ENCODE peak calls at places on chromosomes 13 and 19, in six cellular contexts. H is body of pancreas; W is lower leg skin; K is effector memory CD4-positive, alpha-beta T cell; O is CD4-positive, CD25-positive, alpha-beta regulatory T cell; Z is breast epithelium. G is an unnamed sample.

GRCh38 chr19:31318790-31319189 is 30.4 kb downstream of the TSHZ3 start:
- DNase-seq in H (no peak), W (peak), K (no peak), O (no peak), Z (no peak), G (no peak)

GRCh38 chr19:547117-547516 is 3.3 kb downstream of the GZMM start:
- DNase-seq in H (no peak), W (no peak), K (no peak), O (no peak), Z (no peak), G (no peak)

GRCh38 chr13:42891591-42891990 is 100.5 kb downstream of the EPSTI1 start:
- DNase-seq in H (no peak), W (no peak), K (no peak), O (no peak), Z (no peak), G (no peak)

GRCh38 chr19:14434157-14434501 is 1.0 kb downstream of the PKN1 start:
- DNase-seq in H (peak), W (no peak), K (no peak), O (no peak), Z (no peak), G (no peak)

GRCh38 chr13:23433171-23434153 is at the start of gene SACS:
- DNase-seq in H (peak), W (no peak), K (no peak), O (no peak), Z (no peak), G (no peak)

GRCh38 chr19:10634430-10634829 is 9.1 kb downstream of the SLC44A2 start:
- DNase-seq in H (no peak), W (no peak), K (no peak), O (no peak), Z (no peak), G (no peak)

GRCh38 chr19:39444598-39445257 is 654 bp upstream of the SUPT5H start:
- DNase-seq in H (peak), W (no peak), K (no peak), O (no peak), Z (no peak), G (no peak)

GRCh38 chr19:39053276-39054090 is 21.1 kb upstream of the FBXO27 start:
- DNase-seq in H (peak), W (no peak), K (no peak), O (no peak), Z (no peak), G (no peak)

GRCh38 chr13:83229574-83230300 is 652.5 kb downstream of the SLITRK1 start:
- DNase-seq in H (no peak), W (no peak), K (no peak), O (no peak), Z (no peak), G (no peak)

DNA sequence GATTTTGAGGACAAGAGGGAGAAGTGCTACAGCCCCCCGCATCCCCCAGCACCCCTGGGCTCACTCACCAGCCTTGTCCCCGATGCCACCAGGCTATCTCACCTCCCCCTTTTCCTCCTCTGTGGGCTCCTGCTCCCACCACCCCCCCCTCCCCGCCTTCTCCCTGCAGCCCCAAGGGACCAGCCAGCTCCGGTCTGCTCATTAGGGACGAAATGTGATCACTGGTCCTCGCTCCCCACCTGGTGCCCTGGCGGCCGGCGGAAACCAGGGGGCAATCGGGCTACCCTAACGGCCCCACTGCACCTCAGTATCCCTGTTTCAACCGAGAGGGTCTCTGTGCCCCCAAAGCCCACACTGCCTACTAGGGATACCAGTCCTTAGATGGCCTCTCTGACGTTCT is 2.7 kb downstream of the GPR4 start:
- DNase-seq in H (no peak), W (no peak), K (no peak), O (no peak), Z (no peak), G (no peak)
- H3K4me3 ChIP-seq in H (no peak), W (no peak), K (no peak), O (no peak), Z (no peak), G (no peak)

GRCh38 chr19:18109731-18110671 is 12.4 kb downstream of the MAST3 start:
- DNase-seq in H (peak), W (no peak), K (peak), O (peak), Z (no peak), G (no peak)

GRCh38 chr19:18110833-18111232 is 13.3 kb downstream of the MAST3 start:
- DNase-seq in H (peak), W (no peak), K (no peak), O (no peak), Z (no peak), G (no peak)

GRCh38 chr19:18108897-18109296 is 11.3 kb downstream of the MAST3 start:
- DNase-seq in H (no peak), W (no peak), K (no peak), O (no peak), Z (no peak), G (no peak)

GRCh38 chr19:18107235-18108083 is 9.9 kb downstream of the MAST3 start:
- DNase-seq in H (no peak), W (no peak), K (no peak), O (no peak), Z (no peak), G (no peak)

GRCh38 chr19:18109363-18109730 is 11.8 kb downstream of the MAST3 start:
- DNase-seq in H (peak), W (no peak), K (no peak), O (no peak), Z (no peak), G (no peak)
- H3K4me3 ChIP-seq in H (peak), W (no peak), K (peak), O (no peak), Z (peak), G (peak)

GRCh38 chr13:21823416-21823815 is 152.5 kb downstream of the FGF9 start:
- DNase-seq in H (no peak), W (no peak), K (no peak), O (no peak), Z (no peak), G (no peak)
- H3K4me3 ChIP-seq in H (no peak), W (no peak), K (no peak), O (no peak), Z (no peak), G (no peak)

DNA sequence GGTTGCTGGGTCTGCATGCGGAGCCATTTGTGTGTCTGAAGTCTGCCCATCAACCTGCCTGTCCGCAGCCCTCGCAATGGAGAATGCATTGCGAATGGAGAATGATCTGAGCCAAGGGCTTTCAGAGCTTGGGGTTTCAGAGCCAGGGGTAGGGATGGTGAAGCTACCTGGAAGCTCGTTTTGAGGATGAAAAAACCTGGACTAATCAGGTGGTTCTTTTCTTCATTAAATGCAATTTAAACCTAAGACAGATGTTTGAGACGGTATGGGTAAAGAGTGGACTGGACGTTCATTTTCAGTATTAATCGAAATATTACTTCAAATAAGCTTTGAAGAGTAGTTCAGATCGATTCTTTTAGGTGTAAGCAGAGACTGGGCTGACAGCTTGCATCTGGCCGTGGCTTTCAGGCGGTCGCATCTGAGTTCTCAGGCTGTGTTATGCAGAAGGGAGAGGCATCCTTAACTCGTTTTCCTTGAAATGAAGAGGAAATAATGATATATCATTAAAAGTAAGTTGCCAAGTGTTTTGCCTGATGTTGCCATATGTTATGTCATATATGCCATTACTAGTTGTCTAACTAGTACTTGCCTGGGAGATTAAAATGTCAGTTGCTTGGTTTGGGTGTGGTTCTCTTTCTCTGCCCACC is 801 bp downstream of the MCF2L start:
- DNase-seq in H (no peak), W (no peak), K (no peak), O (no peak), Z (no peak), G (no peak)
- H3K4me3 ChIP-seq in H (no peak), W (no peak), K (peak), O (peak), Z (peak), G (peak)

DNA sequence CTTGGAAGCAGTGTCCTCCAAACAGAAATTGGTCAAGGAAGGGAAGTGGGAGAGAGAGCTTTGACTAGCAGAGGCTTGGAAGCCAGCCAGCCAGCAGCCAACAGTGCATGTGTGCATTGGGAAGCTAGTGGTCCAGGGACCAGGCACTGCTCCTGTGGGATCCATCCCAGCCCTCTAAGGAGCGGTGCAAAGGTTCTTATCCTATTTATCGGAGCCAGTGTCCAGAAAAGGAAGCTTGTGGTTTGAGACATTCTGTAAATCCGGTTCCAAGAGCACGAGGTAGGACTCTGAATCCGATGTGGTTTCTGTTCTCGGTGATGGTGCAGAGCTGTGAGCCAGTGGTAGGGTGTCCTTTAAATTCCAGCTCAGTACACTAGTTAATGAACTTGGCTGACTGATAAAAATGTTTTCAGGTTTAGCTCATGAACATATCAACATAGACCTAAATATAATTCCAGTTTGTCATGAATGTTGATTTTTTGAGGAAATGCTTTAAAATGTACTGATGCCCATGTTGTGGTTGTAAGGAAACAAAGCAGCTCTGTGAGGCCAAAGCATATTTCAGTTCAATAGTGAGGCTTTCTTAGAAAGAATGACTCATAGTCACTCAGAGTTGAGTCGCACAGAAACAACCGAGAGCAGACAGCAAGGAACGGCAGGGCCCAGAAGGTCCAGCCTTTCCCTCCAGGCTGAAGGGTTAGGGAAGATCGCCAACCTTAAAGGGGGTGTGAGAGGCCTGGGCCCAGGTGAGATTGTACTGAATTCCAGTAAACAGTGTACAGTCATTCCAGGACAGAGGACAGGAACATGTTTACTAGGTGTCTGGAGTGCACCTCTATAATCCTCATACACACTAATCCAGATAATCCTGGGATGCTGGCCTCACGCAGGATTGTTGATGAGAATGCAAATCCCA is 21.5 kb upstream of the GARRE1 start:
- DNase-seq in H (peak), W (peak), K (no peak), O (no peak), Z (peak), G (no peak)
- H3K4me3 ChIP-seq in H (no peak), W (no peak), K (no peak), O (no peak), Z (no peak), G (no peak)

GRCh38 chr19:3368441-3368795 is 2.0 kb downstream of the NFIC start:
- DNase-seq in H (no peak), W (no peak), K (no peak), O (no peak), Z (no peak), G (no peak)
- H3K4me3 ChIP-seq in H (peak), W (peak), K (no peak), O (no peak), Z (peak), G (no peak)

DNA sequence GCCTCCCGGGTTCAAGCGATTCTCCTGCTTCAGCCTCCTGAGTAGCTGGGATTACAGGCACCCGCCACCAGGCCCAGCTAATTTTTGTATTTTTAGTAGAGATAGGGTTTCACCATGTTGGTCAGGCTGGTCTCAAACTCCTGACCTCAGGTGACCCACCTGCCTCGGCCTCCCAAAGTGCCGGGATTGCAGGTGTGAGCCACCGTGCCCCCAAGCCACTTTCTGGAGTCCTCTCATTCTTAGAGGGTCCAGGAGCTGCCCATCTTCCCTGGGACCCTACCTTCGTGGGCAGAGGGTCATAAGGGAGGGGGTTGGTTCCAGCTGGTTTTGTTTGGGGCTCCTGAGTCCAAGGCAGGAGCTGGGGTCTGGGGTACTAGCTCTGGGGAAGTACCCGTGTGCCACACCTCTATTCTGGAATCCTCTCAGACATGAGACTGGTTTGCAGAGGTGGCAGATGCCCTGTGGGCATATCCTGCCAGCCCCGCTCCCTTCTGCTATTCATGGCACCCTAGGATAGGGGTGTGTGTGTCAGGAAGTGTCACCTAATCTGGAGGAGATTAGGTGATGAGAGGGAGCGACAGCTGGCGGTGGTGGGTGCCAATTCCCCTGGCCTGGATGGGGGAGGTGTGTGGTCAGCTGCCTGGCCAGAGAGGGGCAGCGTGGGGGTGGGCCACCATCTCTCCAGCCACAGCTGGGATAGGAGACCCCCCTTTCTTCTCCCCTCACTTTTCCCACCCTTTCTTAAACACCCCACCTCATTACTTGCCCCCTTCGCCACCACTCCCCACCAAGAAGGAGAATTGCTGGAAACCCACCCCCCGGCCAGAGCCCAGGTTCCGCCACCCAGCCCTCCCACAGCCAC is 2.1 kb downstream of the PRMT1 start:
- DNase-seq in H (no peak), W (no peak), K (no peak), O (no peak), Z (no peak), G (no peak)
- H3K4me3 ChIP-seq in H (no peak), W (no peak), K (no peak), O (no peak), Z (no peak), G (no peak)

GRCh38 chr19:17468302-17469091 is 1.8 kb upstream of the SLC27A1 start:
- DNase-seq in H (peak), W (peak), K (no peak), O (no peak), Z (peak), G (no peak)
- H3K4me3 ChIP-seq in H (peak), W (no peak), K (no peak), O (no peak), Z (peak), G (no peak)

GRCh38 chr19:56314584-56315075 is at the start of gene ZSCAN5A:
- DNase-seq in H (peak), W (peak), K (peak), O (peak), Z (peak), G (peak)
- H3K4me3 ChIP-seq in H (peak), W (peak), K (peak), O (peak), Z (peak), G (peak)